ENCODE peak calls at places on chromosomes 5 and 9, in six cellular contexts. One of them, this sample, is unnamed. For H3K9me2, the result is how much of the 10 kb centered on the place peaks cover.

GRCh38 chr9:122036988-122037387 is 56.1 kb downstream of the TTLL11 start:
- DNase-seq in PC-3: peak
- DNase-seq in GM23248: peak
- DNase-seq in MM.1S: no peak
- DNase-seq in OCI-LY7: no peak
- DNase-seq in HCT116: no peak
- DNase-seq in this sample: no peak

GRCh38 chr5:172919525-172920446 is 39.4 kb upstream of the RPL26L1 start:
- DNase-seq in MM.1S: no peak
- DNase-seq in PC-3: no peak
- DNase-seq in OCI-LY7: no peak
- DNase-seq in GM23248: no peak
- DNase-seq in HCT116: no peak
- DNase-seq in this sample: no peak

GRCh38 chr5:173917788-173918786 is 29.9 kb downstream of the CPEB4 start:
- DNase-seq in MM.1S: no peak
- DNase-seq in OCI-LY7: peak
- DNase-seq in HCT116: peak
- DNase-seq in PC-3: peak
- DNase-seq in GM23248: peak
- DNase-seq in this sample: peak

GRCh38 chr9:69806642-69807041 is 14.0 kb upstream of the CFAP95 start:
- DNase-seq in HCT116: no peak
- DNase-seq in GM23248: no peak
- DNase-seq in PC-3: no peak
- DNase-seq in MM.1S: no peak
- DNase-seq in OCI-LY7: no peak
- DNase-seq in this sample: no peak

GRCh38 chr9:127578952-127579853 is 32.9 kb upstream of the STXBP1 start:
- DNase-seq in HCT116: peak
- DNase-seq in PC-3: peak
- DNase-seq in GM23248: peak
- DNase-seq in OCI-LY7: no peak
- DNase-seq in MM.1S: no peak
- DNase-seq in this sample: peak

GRCh38 chr5:170504598-170505266 is 912 bp downstream of the KCNIP1 start:
- DNase-seq in MM.1S: no peak
- DNase-seq in PC-3: no peak
- DNase-seq in OCI-LY7: no peak
- DNase-seq in HCT116: no peak
- DNase-seq in GM23248: no peak
- DNase-seq in this sample: no peak

GRCh38 chr9:127555830-127556820 is 56.0 kb upstream of the STXBP1 start:
- DNase-seq in MM.1S: no peak
- DNase-seq in OCI-LY7: no peak
- DNase-seq in GM23248: peak
- DNase-seq in HCT116: peak
- DNase-seq in PC-3: peak
- DNase-seq in this sample: peak

GRCh38 chr5:78515665-78516064 is 132.9 kb downstream of the LHFPL2 start:
- DNase-seq in PC-3: no peak
- DNase-seq in MM.1S: no peak
- DNase-seq in HCT116: no peak
- DNase-seq in GM23248: no peak
- DNase-seq in OCI-LY7: no peak
- DNase-seq in this sample: no peak

GRCh38 chr9:77449177-77450092 is 198.7 kb downstream of the GNA14 start:
- DNase-seq in GM23248: peak
- DNase-seq in OCI-LY7: no peak
- DNase-seq in PC-3: peak
- DNase-seq in MM.1S: no peak
- DNase-seq in HCT116: no peak
- DNase-seq in this sample: peak

GRCh38 chr5:138275379-138275782 is 960 bp upstream of the GFRA3 start:
- DNase-seq in MM.1S: no peak
- DNase-seq in HCT116: no peak
- DNase-seq in GM23248: no peak
- DNase-seq in PC-3: no peak
- DNase-seq in OCI-LY7: no peak
- DNase-seq in this sample: peak

GRCh38 chr5:31935702-31936347 is 238.3 kb downstream of the GOLPH3 start:
- DNase-seq in MM.1S: no peak
- DNase-seq in PC-3: no peak
- DNase-seq in HCT116: no peak
- DNase-seq in OCI-LY7: no peak
- DNase-seq in GM23248: peak
- DNase-seq in this sample: peak

GRCh38 chr9:132443951-132444615 is 34.1 kb downstream of the CFAP77 start:
- DNase-seq in GM23248: no peak
- DNase-seq in MM.1S: no peak
- DNase-seq in HCT116: no peak
- DNase-seq in OCI-LY7: no peak
- DNase-seq in PC-3: no peak
- DNase-seq in this sample: no peak

GRCh38 chr5:98963019-98963418 is 34.2 kb upstream of the CHD1 start:
- DNase-seq in HCT116: no peak
- DNase-seq in OCI-LY7: no peak
- DNase-seq in MM.1S: no peak
- DNase-seq in PC-3: no peak
- DNase-seq in GM23248: no peak
- DNase-seq in this sample: no peak
- H3K9me2 ChIP-seq in HCT116: under half
- H3K9me2 ChIP-seq in OCI-LY7: under half
- H3K9me2 ChIP-seq in MM.1S: under half
- H3K9me2 ChIP-seq in PC-3: under half
- H3K9me2 ChIP-seq in GM23248: under half
- H3K9me2 ChIP-seq in this sample: under half

GRCh38 chr5:155728146-155728856 is 598.7 kb upstream of the SGCD start:
- DNase-seq in PC-3: no peak
- DNase-seq in HCT116: no peak
- DNase-seq in MM.1S: no peak
- DNase-seq in OCI-LY7: no peak
- DNase-seq in GM23248: peak
- DNase-seq in this sample: peak

GRCh38 chr5:155727512-155728145 is 599.3 kb upstream of the SGCD start:
- DNase-seq in OCI-LY7: no peak
- DNase-seq in MM.1S: no peak
- DNase-seq in HCT116: no peak
- DNase-seq in GM23248: peak
- DNase-seq in PC-3: no peak
- DNase-seq in this sample: peak

GRCh38 chr5:155729684-155730059 is 597.3 kb upstream of the SGCD start:
- DNase-seq in PC-3: no peak
- DNase-seq in MM.1S: no peak
- DNase-seq in OCI-LY7: no peak
- DNase-seq in HCT116: no peak
- DNase-seq in GM23248: peak
- DNase-seq in this sample: peak

GRCh38 chr5:155726267-155726666 is 600.7 kb upstream of the SGCD start:
- DNase-seq in MM.1S: no peak
- DNase-seq in GM23248: peak
- DNase-seq in OCI-LY7: no peak
- DNase-seq in PC-3: no peak
- DNase-seq in HCT116: no peak
- DNase-seq in this sample: peak

DNA sequence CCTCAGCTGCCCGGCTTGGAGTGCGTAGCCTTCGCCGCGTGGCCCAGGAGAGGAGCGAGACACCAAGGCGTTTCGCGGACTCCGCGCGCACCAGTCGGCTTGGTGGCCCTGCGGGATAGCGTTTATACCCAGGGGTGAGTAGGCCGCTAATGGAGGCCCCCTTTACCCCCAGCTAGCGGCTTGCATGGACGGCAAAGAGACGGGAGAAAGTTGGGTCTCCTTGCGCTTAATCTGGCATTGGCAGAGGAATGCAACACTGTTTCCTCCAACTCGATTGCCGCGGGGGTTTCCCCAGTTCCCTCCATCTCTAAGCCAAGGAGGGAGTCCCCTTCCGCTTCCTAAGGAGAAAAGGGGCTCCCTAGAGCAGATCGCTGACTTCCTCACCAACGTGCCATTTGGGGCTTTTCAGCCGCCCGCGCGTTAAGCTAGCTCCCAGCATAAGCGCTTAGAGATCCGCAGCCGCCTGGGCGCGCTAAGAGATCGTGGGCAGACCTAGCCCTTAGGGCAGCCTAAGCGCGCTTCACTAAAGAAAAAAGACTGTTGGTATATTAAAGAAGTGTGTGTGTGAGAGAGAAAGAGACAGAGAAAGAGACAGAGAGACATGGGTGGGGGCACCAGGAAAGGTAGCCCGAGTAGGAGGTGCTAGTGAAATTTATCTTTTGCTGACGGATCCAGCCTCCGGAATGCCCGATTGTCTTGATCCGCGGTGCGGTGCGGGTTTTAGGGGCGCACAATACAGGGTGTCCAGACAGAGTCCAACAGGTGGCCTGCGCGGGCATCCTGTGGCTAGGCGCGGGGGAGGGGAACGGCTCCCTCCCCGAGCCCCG is 597.9 kb upstream of the SGCD start:
- DNase-seq in MM.1S: no peak
- DNase-seq in HCT116: no peak
- DNase-seq in PC-3: no peak
- DNase-seq in OCI-LY7: no peak
- DNase-seq in GM23248: peak
- DNase-seq in this sample: peak
- TF ChIP-seq EZH2phosphoT487 in MM.1S: no peak
- TF ChIP-seq EZH2phosphoT487 in HCT116: no peak
- TF ChIP-seq EZH2phosphoT487 in PC-3: no peak
- TF ChIP-seq EZH2phosphoT487 in OCI-LY7: no peak
- TF ChIP-seq EZH2phosphoT487 in GM23248: no peak
- TF ChIP-seq EZH2phosphoT487 in this sample: no peak

DNA sequence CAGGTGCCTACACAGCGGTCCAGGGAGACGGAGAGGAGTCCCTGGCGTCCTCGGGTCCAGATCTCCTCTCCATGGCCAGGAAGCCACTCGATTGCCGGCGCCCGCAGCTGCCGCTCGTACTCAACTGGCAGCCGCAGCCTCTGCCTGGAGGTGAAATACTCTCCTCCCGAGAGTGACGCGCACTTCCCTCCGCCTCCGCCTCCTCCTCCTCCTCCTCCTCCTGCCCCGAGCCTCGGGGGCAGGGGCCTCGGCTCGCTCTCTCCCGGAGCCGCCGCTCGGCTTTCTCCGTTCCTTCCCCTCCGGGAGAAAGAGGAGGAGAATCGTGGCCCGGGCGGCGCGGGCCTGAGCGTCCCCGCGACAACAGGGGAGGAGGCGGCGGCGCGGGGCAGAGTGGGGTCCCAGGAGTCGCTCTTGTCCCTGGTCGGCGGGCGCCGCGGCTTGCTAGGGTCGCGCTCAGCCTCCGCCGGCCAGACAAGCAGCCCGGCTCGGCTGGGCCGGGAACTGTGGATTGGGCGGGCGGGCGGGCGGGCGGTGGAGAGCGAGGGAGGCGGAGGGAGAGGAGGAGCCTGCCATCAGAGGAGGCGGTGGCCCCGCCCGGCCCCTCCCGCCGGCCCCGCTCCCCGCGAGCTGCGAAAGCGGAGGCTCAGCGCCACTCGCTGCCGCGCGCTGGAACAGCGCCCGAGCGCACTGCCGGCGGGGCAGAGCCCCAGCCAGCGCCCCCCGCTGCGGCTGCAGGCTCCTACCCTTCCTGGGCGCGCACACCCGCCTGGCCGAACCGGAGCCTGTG is at the start of gene CEMIP2:
- DNase-seq in OCI-LY7: peak
- DNase-seq in MM.1S: peak
- DNase-seq in HCT116: peak
- DNase-seq in PC-3: peak
- DNase-seq in GM23248: peak
- DNase-seq in this sample: peak
- H2AFZ ChIP-seq in OCI-LY7: peak
- H2AFZ ChIP-seq in MM.1S: peak
- H2AFZ ChIP-seq in HCT116: peak
- H2AFZ ChIP-seq in PC-3: peak
- H2AFZ ChIP-seq in GM23248: peak
- H2AFZ ChIP-seq in this sample: peak

GRCh38 chr5:62298118-62298517 is 7.9 kb upstream of the KIF2A start:
- DNase-seq in OCI-LY7: no peak
- DNase-seq in PC-3: no peak
- DNase-seq in MM.1S: no peak
- DNase-seq in GM23248: no peak
- DNase-seq in HCT116: no peak
- DNase-seq in this sample: no peak
- H3K9me2 ChIP-seq in OCI-LY7: under half
- H3K9me2 ChIP-seq in PC-3: under half
- H3K9me2 ChIP-seq in MM.1S: under half
- H3K9me2 ChIP-seq in GM23248: under half
- H3K9me2 ChIP-seq in HCT116: under half
- H3K9me2 ChIP-seq in this sample: under half

This sample was measured in hepatocyte.